ENCODE peak calls at places on chromosomes 11 and 22, in seven cellular contexts. N, Z, X, R, B, I and H are unnamed samples.

GRCh38 chr11:11081273-11081672 is 223.4 kb upstream of the ZBED5 start:
- DNase-seq in Z (no peak), R (no peak), N (no peak), X (no peak), I (no peak), B (no peak), H (no peak)

GRCh38 chr11:75716659-75717058 is 979 bp upstream of the MOGAT2 start:
- DNase-seq in X (no peak), Z (no peak), B (no peak), R (no peak), N (no peak), I (no peak), H (no peak)

GRCh38 chr11:45263773-45264172 is 22.4 kb downstream of the SYT13 start:
- DNase-seq in I (no peak), R (no peak), X (no peak), N (no peak), B (no peak), Z (no peak), H (no peak)

GRCh38 chr11:67345949-67346819 is 7.2 kb downstream of the POLD4 start:
- DNase-seq in B (no peak), N (peak), X (no peak), R (no peak), Z (no peak), I (peak), H (no peak)

GRCh38 chr11:119684361-119685072 is 44.5 kb downstream of the NECTIN1 start:
- DNase-seq in I (peak), B (no peak), R (no peak), N (no peak), Z (no peak), X (no peak), H (peak)

GRCh38 chr11:10272132-10272531 is 21.9 kb downstream of the SBF2 start:
- DNase-seq in Z (no peak), B (no peak), R (no peak), I (no peak), N (no peak), X (no peak), H (no peak)

GRCh38 chr11:44258190-44258489 is 51.8 kb downstream of the ALX4 start:
- DNase-seq in X (no peak), N (no peak), Z (no peak), I (peak), R (no peak), B (no peak), H (no peak)

GRCh38 chr11:27619039-27619438 is 81.2 kb downstream of the BDNF start:
- DNase-seq in Z (no peak), I (no peak), R (no peak), B (no peak), X (no peak), N (no peak), H (no peak)

GRCh38 chr11:31870609-31871309 is 59.6 kb upstream of the PAX6 start:
- DNase-seq in B (peak), X (peak), N (peak), Z (no peak), I (peak), R (peak), H (no peak)

GRCh38 chr11:88402784-88403183 is 65.2 kb upstream of the CTSC start:
- DNase-seq in I (no peak), N (no peak), B (no peak), R (no peak), Z (no peak), X (no peak), H (no peak)

GRCh38 chr22:42720263-42721044 is at the start of gene A4GALT:
- DNase-seq in R (peak), I (no peak), X (no peak), N (no peak), Z (no peak), B (no peak), H (no peak)

GRCh38 chr22:19646383-19646782 is 67.9 kb upstream of the SEPTIN5 start:
- DNase-seq in B (no peak), Z (no peak), I (no peak), R (no peak), X (no peak), N (no peak), H (no peak)

GRCh38 chr11:10021563-10021962 is 272.5 kb downstream of the SBF2 start:
- DNase-seq in R (no peak), B (no peak), N (no peak), Z (no peak), I (peak), X (no peak), H (no peak)

GRCh38 chr11:12756101-12756500 is 81.9 kb downstream of the TEAD1 start:
- DNase-seq in I (no peak), Z (no peak), N (no peak), B (peak), R (no peak), X (no peak), H (no peak)

GRCh38 chr22:46025973-46026906 is 49.3 kb upstream of the WNT7B start:
- DNase-seq in Z (no peak), I (no peak), R (no peak), N (no peak), B (no peak), X (no peak), H (no peak)

GRCh38 chr11:77457340-77457739 is 16.6 kb downstream of the PAK1 start:
- DNase-seq in R (no peak), B (no peak), I (peak), Z (no peak), N (no peak), X (no peak), H (no peak)

GRCh38 chr11:454801-455565 is 4.9 kb downstream of the PTDSS2 start:
- DNase-seq in B (no peak), X (no peak), N (no peak), Z (no peak), R (no peak), I (no peak), H (no peak)

GRCh38 chr22:37242395-37242918 is 1.6 kb downstream of the RAC2 start:
- DNase-seq in R (peak), Z (peak), I (peak), N (peak), B (no peak), X (no peak), H (peak)

GRCh38 chr11:9385288-9385902 is 943 bp downstream of the IPO7 start:
- DNase-seq in X (no peak), I (peak), N (no peak), R (no peak), B (no peak), Z (no peak), H (peak)

GRCh38 chr22:49206281-49206680 is 621.4 kb downstream of the BRD1 start:
- DNase-seq in R (no peak), Z (no peak), N (no peak), B (no peak), I (no peak), X (no peak), H (peak)

GRCh38 chr11:70048279-70049024 is 29.7 kb upstream of the ANO1 start:
- DNase-seq in X (no peak), N (no peak), R (no peak), I (peak), Z (no peak), B (no peak), H (no peak)

GRCh38 chr22:21641417-21641794 is 696 bp upstream of the SDF2L1 start:
- DNase-seq in I (peak), R (no peak), Z (no peak), X (no peak), B (no peak), N (no peak), H (no peak)

GRCh38 chr11:131658952-131659351 is 288.5 kb downstream of the NTM start:
- DNase-seq in I (no peak), R (no peak), X (no peak), N (no peak), B (no peak), Z (no peak), H (no peak)

GRCh38 chr11:77141034-77141433 is 13.0 kb downstream of the MYO7A start:
- DNase-seq in I (no peak), R (no peak), B (peak), Z (no peak), N (no peak), X (no peak), H (no peak)

GRCh38 chr11:45238724-45239123 is 47.4 kb downstream of the SYT13 start:
- DNase-seq in I (no peak), N (no peak), R (no peak), Z (no peak), X (no peak), B (no peak), H (no peak)

GRCh38 chr11:120208777-120209176 is 2.1 kb upstream of the OAF start:
- DNase-seq in I (no peak), R (no peak), X (no peak), B (no peak), Z (no peak), N (no peak), H (peak)

GRCh38 chr22:26707581-26707980 is 50.2 kb downstream of the MIAT start:
- DNase-seq in R (no peak), B (no peak), I (no peak), N (no peak), Z (no peak), X (no peak), H (no peak)

GRCh38 chr11:102807921-102808320 is 10.0 kb upstream of the MMP1 start:
- DNase-seq in X (peak), Z (no peak), B (no peak), N (peak), I (peak), R (no peak), H (no peak)

GRCh38 chr11:124793466-124794278 is 6.5 kb downstream of the MSANTD2 start:
- DNase-seq in I (peak), B (peak), X (no peak), R (peak), Z (no peak), N (peak), H (no peak)

GRCh38 chr22:35155403-35156025 is 89.6 kb downstream of the ISX start:
- DNase-seq in Z (no peak), N (no peak), R (no peak), B (no peak), X (no peak), I (peak), H (no peak)

GRCh38 chr11:134951305-134951700 is 539.3 kb upstream of the B3GAT1 start:
- DNase-seq in X (no peak), R (no peak), B (no peak), N (no peak), Z (no peak), I (peak), H (no peak)

GRCh38 chr22:45497268-45497667 is 5.4 kb upstream of the FBLN1 start:
- DNase-seq in X (no peak), R (no peak), B (no peak), N (no peak), I (no peak), Z (no peak), H (no peak)